ENCODE peak calls at places on chromosomes 12 and 14, in four cellular contexts. Y is mesothelial cell of epicardium, O is stomach, Z is progenitor cell of endocrine pancreas. F is an unnamed sample.

GRCh38 chr12:109130297-109130696 is 13.9 kb downstream of the ACACB start:
- DNase-seq in Y (no peak), O (no peak), Z (no peak), F (no peak)

GRCh38 chr12:131444220-131445164 is 266.4 kb upstream of the SFSWAP start:
- DNase-seq in Y (peak), O (peak), Z (no peak), F (no peak)

GRCh38 chr14:82501554-82501953 is 967.9 kb upstream of the SEL1L start:
- DNase-seq in Y (no peak), O (no peak), Z (no peak), F (no peak)

GRCh38 chr14:92726135-92726932 is 22.1 kb downstream of the LGMN start:
- DNase-seq in Y (no peak), O (peak), Z (no peak), F (peak)

GRCh38 chr12:92603741-92604432 is 98.9 kb upstream of the PLEKHG7 start:
- DNase-seq in Y (no peak), O (no peak), Z (no peak), F (no peak)

GRCh38 chr14:46250113-46250703 is 401.4 kb downstream of the RPL10L start:
- DNase-seq in Y (no peak), O (no peak), Z (no peak), F (no peak)

GRCh38 chr14:104140213-104140462 is 1.8 kb downstream of the KIF26A start:
- DNase-seq in Y (no peak), O (no peak), Z (no peak), F (no peak)

GRCh38 chr12:32478858-32479257 is 79.5 kb downstream of the FGD4 start:
- DNase-seq in Y (no peak), O (no peak), Z (no peak), F (no peak)

GRCh38 chr14:61533513-61534255 is 161.6 kb upstream of the HIF1A start:
- DNase-seq in Y (no peak), O (no peak), Z (no peak), F (no peak)

GRCh38 chr14:96088131-96088880 is 49.1 kb downstream of the C14orf132 start:
- DNase-seq in Y (no peak), O (no peak), Z (no peak), F (no peak)

GRCh38 chr14:36835145-36835544 is 173.5 kb downstream of the PAX9 start:
- DNase-seq in Y (no peak), O (no peak), Z (no peak), F (no peak)

GRCh38 chr12:132623072-132623869 is 4.7 kb downstream of the P2RX2 start:
- DNase-seq in Y (no peak), O (no peak), Z (no peak), F (no peak)

GRCh38 chr12:49367381-49368239 is at the start of gene SPATS2:
- DNase-seq in Y (no peak), O (no peak), Z (no peak), F (peak)

GRCh38 chr14:99531221-99532096 is 50.2 kb downstream of the CCNK start:
- DNase-seq in Y (no peak), O (no peak), Z (no peak), F (no peak)

GRCh38 chr12:57629897-57630471 is 3.0 kb downstream of the B4GALNT1 start:
- DNase-seq in Y (no peak), O (no peak), Z (no peak), F (no peak)

GRCh38 chr14:58820032-58820431 is 182.3 kb downstream of the DACT1 start:
- DNase-seq in Y (no peak), O (no peak), Z (no peak), F (no peak)

GRCh38 chr12:27852117-27852516 is 72.1 kb upstream of the MANSC4 start:
- DNase-seq in Y (no peak), O (no peak), Z (no peak), F (no peak)

GRCh38 chr12:13027508-13027907 is 16.7 kb upstream of the FAM234B start:
- DNase-seq in Y (no peak), O (no peak), Z (no peak), F (no peak)

GRCh38 chr14:66435683-66436082 is 50.5 kb upstream of the CCDC196 start:
- DNase-seq in Y (no peak), O (no peak), Z (no peak), F (no peak)

GRCh38 chr12:123115409-123116111 is 35.3 kb downstream of the PITPNM2 start:
- DNase-seq in Y (no peak), O (no peak), Z (no peak), F (no peak)

GRCh38 chr12:109722753-109723109 is 9.1 kb downstream of the FAM222A start:
- DNase-seq in Y (no peak), O (no peak), Z (no peak), F (no peak)

GRCh38 chr12:120262852-120263724 is 2.4 kb downstream of the PXN start:
- DNase-seq in Y (no peak), O (no peak), Z (no peak), F (no peak)

GRCh38 chr12:57726151-57726883 is 12.2 kb downstream of the AGAP2 start:
- DNase-seq in Y (peak), O (peak), Z (peak), F (peak)

GRCh38 chr12:57939291-57939690 is 2.1 kb upstream of the ATP23 start:
- DNase-seq in Y (no peak), O (no peak), Z (no peak), F (no peak)

GRCh38 chr12:107992870-107993451 is 136.1 kb upstream of the WSCD2 start:
- DNase-seq in Y (no peak), O (no peak), Z (peak), F (peak)

GRCh38 chr14:26478967-26479366 is 118.9 kb downstream of the NOVA1 start:
- DNase-seq in Y (no peak), O (no peak), Z (no peak), F (no peak)

GRCh38 chr12:47955059-47955458 is 8.3 kb upstream of the TMEM106C start:
- DNase-seq in Y (no peak), O (no peak), Z (no peak), F (no peak)

GRCh38 chr12:15984097-15984800 is 73.1 kb downstream of the DERA start:
- DNase-seq in Y (no peak), O (no peak), Z (no peak), F (no peak)

GRCh38 chr12:15984963-15985362 is 73.8 kb downstream of the DERA start:
- DNase-seq in Y (no peak), O (no peak), Z (no peak), F (no peak)

GRCh38 chr12:15982921-15983320 is 71.8 kb downstream of the DERA start:
- DNase-seq in Y (no peak), O (no peak), Z (no peak), F (no peak)

GRCh38 chr12:15982071-15982470 is 70.9 kb downstream of the DERA start:
- DNase-seq in Y (no peak), O (no peak), Z (no peak), F (no peak)

GRCh38 chr12:15982471-15982870 is 71.3 kb downstream of the DERA start:
- DNase-seq in Y (no peak), O (no peak), Z (no peak), F (no peak)
- TF ChIP-seq CTCF in Y (no peak), O (peak), Z (peak), F (no peak)

DNA sequence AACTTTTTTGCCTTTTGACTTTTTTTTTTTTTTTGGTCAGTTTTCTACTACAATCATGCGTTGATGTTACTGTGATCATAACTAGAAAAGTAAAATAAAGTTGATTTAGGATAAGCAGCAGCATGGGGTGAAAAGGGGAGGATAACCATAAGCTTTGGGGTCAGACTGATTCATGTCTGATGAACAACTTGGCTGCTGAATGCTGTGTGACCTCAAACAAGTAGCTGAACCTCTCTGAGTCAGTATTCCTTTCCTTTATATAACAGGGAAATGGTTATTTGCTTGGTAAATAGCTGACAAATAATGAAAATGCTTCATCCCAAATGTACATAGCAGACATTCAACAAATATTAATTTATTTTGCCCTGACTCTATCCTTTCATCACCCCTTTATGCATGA is 413.0 kb downstream of the VRK1 start:
- DNase-seq in Y (no peak), O (no peak), Z (no peak), F (no peak)
- TF ChIP-seq CTCF in Y (no peak), O (no peak), Z (no peak), F (no peak)

GRCh38 chr12:95642583-95642982 is 91.3 kb upstream of the USP44 start:
- DNase-seq in Y (no peak), O (no peak), Z (no peak), F (no peak)
- TF ChIP-seq CTCF in Y (no peak), O (no peak), Z (no peak), F (no peak)

DNA sequence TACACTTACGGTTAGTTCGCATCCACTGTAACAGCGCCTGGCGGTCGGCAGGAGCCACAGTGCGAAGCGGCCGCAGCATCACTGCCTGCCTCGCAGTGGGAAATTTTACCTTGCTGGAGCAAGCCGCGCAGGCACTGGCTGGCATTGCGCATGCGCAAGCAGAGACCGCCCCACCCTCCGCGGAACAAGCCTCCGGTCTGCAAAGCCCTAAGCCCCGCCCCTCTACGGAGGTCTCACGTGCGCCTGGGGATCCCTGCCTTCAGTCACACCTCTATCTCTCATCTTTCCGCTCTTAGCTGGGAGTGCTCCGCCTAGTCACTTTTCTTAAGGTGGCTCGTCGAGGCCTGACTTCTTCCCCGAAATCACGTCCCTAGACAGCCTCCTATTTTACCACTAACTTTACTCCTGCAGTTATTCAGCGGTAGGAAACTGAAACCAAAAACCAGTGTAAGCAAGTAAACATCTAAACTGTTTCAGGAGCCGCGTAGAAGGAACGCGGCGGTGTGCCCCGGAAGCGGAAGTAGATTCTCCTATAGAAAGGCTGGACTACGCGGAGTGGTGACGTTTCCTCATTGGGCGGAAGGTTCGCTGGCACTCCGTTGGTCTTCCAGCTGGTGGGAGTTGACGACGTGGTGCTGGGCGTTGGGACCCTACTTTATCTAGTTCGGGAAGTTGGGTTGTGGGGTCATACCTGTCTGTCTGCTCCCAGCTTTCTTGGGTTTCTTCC is at the start of gene SRP54:
- DNase-seq in Y (peak), O (peak), Z (peak), F (peak)
- TF ChIP-seq CTCF in Y (no peak), O (no peak), Z (peak), F (no peak)

GRCh38 chr12:105425263-105426174 is 95.0 kb downstream of the C12orf75 start:
- DNase-seq in Y (no peak), O (no peak), Z (no peak), F (no peak)

GRCh38 chr12:105428793-105429192 is 98.3 kb downstream of the C12orf75 start:
- DNase-seq in Y (no peak), O (no peak), Z (no peak), F (no peak)

GRCh38 chr12:105423921-105424320 is 93.4 kb downstream of the C12orf75 start:
- DNase-seq in Y (no peak), O (no peak), Z (no peak), F (no peak)

GRCh38 chr12:105427883-105428282 is 97.4 kb downstream of the C12orf75 start:
- DNase-seq in Y (no peak), O (no peak), Z (no peak), F (no peak)

GRCh38 chr12:105426766-105427165 is 96.3 kb downstream of the C12orf75 start:
- DNase-seq in Y (no peak), O (no peak), Z (no peak), F (no peak)
- TF ChIP-seq CTCF in Y (no peak), O (no peak), Z (no peak), F (no peak)

F was measured in colonic mucosa.